ENCODE peak calls at places on chromosomes 4 and X, in four cellular contexts. B, P, H and C are unnamed samples.

GRCh38 chr4:1247811-1248261 is 1.1 kb downstream of the CTBP1 start:
- DNase-seq in P (no peak), B (no peak), H (no peak), C (no peak)

GRCh38 chr4:139030614-139031235 is 15.1 kb downstream of the NOCT start:
- DNase-seq in H (peak; percentile 26), B (peak; percentile 87), P (peak; percentile 38), C (peak; percentile 78)

GRCh38 chr4:73311428-73311827 is 52.8 kb upstream of the ANKRD17 start:
- DNase-seq in H (no peak), P (no peak), B (no peak), C (peak; percentile 16)

GRCh38 chrX:25156323-25156722 is 140.6 kb upstream of the ARX start:
- DNase-seq in H (peak; percentile 75), B (no peak), P (no peak), C (peak; percentile 68)

GRCh38 chrX:48613502-48614160 is 16.3 kb downstream of the WDR13 start:
- DNase-seq in B (no peak), P (no peak), H (no peak), C (no peak)

GRCh38 chrX:135194684-135195083 is 23.5 kb upstream of the CT55 start:
- DNase-seq in P (no peak), B (no peak), H (no peak), C (no peak)

GRCh38 chr4:187380181-187380581 is 615.4 kb upstream of the ZFP42 start:
- DNase-seq in H (no peak), P (no peak), B (no peak), C (no peak)

GRCh38 chr4:57053508-57053907 is 56.7 kb downstream of the IGFBP7 start:
- DNase-seq in B (no peak), P (no peak), H (no peak), C (no peak)

GRCh38 chrX:22952011-22952410 is 47.7 kb upstream of the DDX53 start:
- DNase-seq in P (no peak), B (no peak), H (no peak), C (peak; percentile 6)

GRCh38 chr4:26131711-26132110 is 189.1 kb upstream of the RBPJ start:
- DNase-seq in P (peak; percentile 4), H (no peak), B (no peak), C (no peak)

GRCh38 chrX:86829786-86830185 is 681.5 kb downstream of the DACH2 start:
- DNase-seq in H (no peak), B (no peak), P (no peak), C (no peak)

GRCh38 chrX:17298564-17298963 is 76.4 kb upstream of the NHS start:
- DNase-seq in B (no peak), H (no peak), P (no peak), C (no peak)

GRCh38 chr4:96260071-96260682 is 420.3 kb downstream of the PDHA2 start:
- DNase-seq in H (no peak), P (no peak), B (no peak), C (no peak)

GRCh38 chrX:16114640-16115039 is 8.7 kb upstream of the GRPR start:
- DNase-seq in H (no peak), P (no peak), B (no peak), C (peak; percentile 82)

GRCh38 chr4:92328095-92328494 is 24.3 kb downstream of the GRID2 start:
- DNase-seq in B (no peak), P (no peak), H (no peak), C (no peak)

GRCh38 chr4:7756561-7757355 is 182.9 kb downstream of the AFAP1 start:
- DNase-seq in H (no peak), B (no peak), P (no peak), C (no peak)

GRCh38 chrX:131264053-131264452 is 25.1 kb downstream of the IGSF1 start:
- DNase-seq in P (no peak), B (no peak), H (no peak), C (no peak)

GRCh38 chrX:154720067-154720466 is 30.8 kb downstream of the GAB3 start:
- DNase-seq in B (no peak), P (no peak), H (no peak), C (no peak)